ENCODE peak calls at places on chromosome 17, in nine cellular contexts. C is pancreas; U is colonic mucosa; I is left lung; P is stomach; E is osteocyte; J is AG04449; S is CD4-positive, alpha-beta T cell; W is heart right ventricle. O is an unnamed sample.

GRCh38 chr17:65855245-65855644 is 293.8 kb upstream of the AXIN2 start:
- DNase-seq in U (peak), S (no peak), E (no peak), C (no peak), P (no peak), J (no peak), I (no peak), W (no peak), O (no peak)

GRCh38 chr17:58277107-58277506 is 3.6 kb downstream of the MPO start:
- DNase-seq in W (no peak), I (no peak), U (no peak), C (no peak), P (no peak), S (no peak), J (no peak), E (peak), O (no peak)

GRCh38 chr17:71327376-71328059 is 793.3 kb upstream of the SOX9 start:
- DNase-seq in U (no peak), J (no peak), W (no peak), I (no peak), E (no peak), P (no peak), S (no peak), C (no peak), O (no peak)

GRCh38 chr17:19508327-19508867 is 25.3 kb upstream of the SLC47A1 start:
- DNase-seq in C (peak), J (no peak), W (peak), E (no peak), S (peak), P (no peak), U (peak), I (no peak), O (no peak)

GRCh38 chr17:5893741-5894140 is 176.4 kb upstream of the WSCD1 start:
- DNase-seq in S (no peak), J (no peak), E (peak), P (no peak), W (no peak), C (no peak), I (no peak), U (no peak), O (no peak)

GRCh38 chr17:50661795-50662391 is 27.2 kb downstream of the ABCC3 start:
- DNase-seq in U (peak), P (peak), J (peak), S (no peak), I (peak), W (no peak), C (peak), E (no peak), O (peak)

GRCh38 chr17:66386789-66387351 is 84.5 kb downstream of the PRKCA start:
- DNase-seq in C (no peak), E (no peak), J (no peak), S (no peak), I (no peak), U (no peak), P (no peak), W (no peak), O (no peak)

GRCh38 chr17:32266389-32267269 is 997 bp downstream of the RHBDL3 start:
- DNase-seq in I (no peak), E (no peak), P (no peak), J (no peak), U (no peak), C (no peak), S (no peak), W (no peak), O (no peak)

GRCh38 chr17:42669705-42670198 is 7.0 kb downstream of the PLEKHH3 start:
- DNase-seq in S (no peak), P (no peak), I (no peak), U (no peak), J (no peak), C (no peak), E (no peak), W (no peak), O (no peak)

GRCh38 chr17:6651483-6652452 is at the start of the genes C17orf100 and MED31:
- DNase-seq in E (peak), C (peak), J (no peak), P (peak), I (peak), S (peak), W (peak), U (peak), O (peak)

GRCh38 chr17:78672880-78673371 is 95.7 kb upstream of the DNAH17 start:
- DNase-seq in C (no peak), W (no peak), P (no peak), J (no peak), E (no peak), S (no peak), I (no peak), U (no peak), O (no peak)

GRCh38 chr17:10807704-10808128 is 3.8 kb upstream of the TMEM238L start:
- DNase-seq in I (no peak), W (no peak), P (no peak), U (no peak), S (no peak), J (no peak), C (no peak), E (no peak), O (no peak)

GRCh38 chr17:1120596-1121441 is 59.0 kb downstream of the ABR start:
- DNase-seq in C (no peak), E (no peak), P (no peak), U (no peak), W (no peak), I (no peak), J (no peak), S (no peak), O (no peak)

GRCh38 chr17:48915459-48916282 is 7.5 kb downstream of the UBE2Z start:
- DNase-seq in U (no peak), I (peak), E (no peak), W (no peak), P (peak), S (no peak), C (no peak), J (peak), O (no peak)

GRCh38 chr17:78736526-78737079 is 45.5 kb downstream of the CYTH1 start:
- DNase-seq in S (peak), W (peak), P (peak), I (peak), E (no peak), U (peak), J (no peak), C (peak), O (no peak)

GRCh38 chr17:58107306-58107705 is 24.1 kb downstream of the DYNLL2 start:
- DNase-seq in P (no peak), W (no peak), I (no peak), U (no peak), S (no peak), C (no peak), J (no peak), E (no peak), O (no peak)

GRCh38 chr17:80364091-80364691 is 50.8 kb upstream of the ENDOV start:
- DNase-seq in I (no peak), P (no peak), C (no peak), J (no peak), U (no peak), E (no peak), W (no peak), S (no peak), O (no peak)

GRCh38 chr17:7258731-7259554 is 3.3 kb downstream of the CLDN7 start:
- DNase-seq in W (no peak), C (no peak), S (no peak), I (peak), J (no peak), P (no peak), E (no peak), U (peak), O (no peak)

GRCh38 chr17:76614912-76615617 is 28.5 kb downstream of the ST6GALNAC1 start:
- DNase-seq in S (no peak), P (no peak), I (no peak), E (no peak), J (no peak), U (no peak), C (no peak), W (no peak), O (no peak)

GRCh38 chr17:30290077-30290476 is 1.7 kb downstream of the BLMH start:
- DNase-seq in I (no peak), W (no peak), U (no peak), J (no peak), E (no peak), C (no peak), P (no peak), S (no peak), O (no peak)

GRCh38 chr17:82424863-82425159 is 6.4 kb upstream of the OGFOD3 start:
- DNase-seq in C (no peak), P (no peak), U (no peak), J (no peak), S (no peak), E (no peak), W (no peak), I (no peak), O (no peak)

GRCh38 chr17:82429824-82430223 is 11.4 kb upstream of the OGFOD3 start:
- DNase-seq in E (no peak), I (no peak), P (no peak), U (no peak), C (no peak), W (no peak), J (no peak), S (no peak), O (no peak)

GRCh38 chr17:82419471-82419995 is 1.1 kb upstream of the OGFOD3 start:
- DNase-seq in I (no peak), W (no peak), J (no peak), C (no peak), E (no peak), U (no peak), S (no peak), P (no peak), O (no peak)

GRCh38 chr17:82428546-82428945 is 10.2 kb upstream of the OGFOD3 start:
- DNase-seq in P (no peak), J (no peak), C (no peak), U (no peak), E (no peak), W (no peak), S (no peak), I (no peak), O (no peak)

DNA sequence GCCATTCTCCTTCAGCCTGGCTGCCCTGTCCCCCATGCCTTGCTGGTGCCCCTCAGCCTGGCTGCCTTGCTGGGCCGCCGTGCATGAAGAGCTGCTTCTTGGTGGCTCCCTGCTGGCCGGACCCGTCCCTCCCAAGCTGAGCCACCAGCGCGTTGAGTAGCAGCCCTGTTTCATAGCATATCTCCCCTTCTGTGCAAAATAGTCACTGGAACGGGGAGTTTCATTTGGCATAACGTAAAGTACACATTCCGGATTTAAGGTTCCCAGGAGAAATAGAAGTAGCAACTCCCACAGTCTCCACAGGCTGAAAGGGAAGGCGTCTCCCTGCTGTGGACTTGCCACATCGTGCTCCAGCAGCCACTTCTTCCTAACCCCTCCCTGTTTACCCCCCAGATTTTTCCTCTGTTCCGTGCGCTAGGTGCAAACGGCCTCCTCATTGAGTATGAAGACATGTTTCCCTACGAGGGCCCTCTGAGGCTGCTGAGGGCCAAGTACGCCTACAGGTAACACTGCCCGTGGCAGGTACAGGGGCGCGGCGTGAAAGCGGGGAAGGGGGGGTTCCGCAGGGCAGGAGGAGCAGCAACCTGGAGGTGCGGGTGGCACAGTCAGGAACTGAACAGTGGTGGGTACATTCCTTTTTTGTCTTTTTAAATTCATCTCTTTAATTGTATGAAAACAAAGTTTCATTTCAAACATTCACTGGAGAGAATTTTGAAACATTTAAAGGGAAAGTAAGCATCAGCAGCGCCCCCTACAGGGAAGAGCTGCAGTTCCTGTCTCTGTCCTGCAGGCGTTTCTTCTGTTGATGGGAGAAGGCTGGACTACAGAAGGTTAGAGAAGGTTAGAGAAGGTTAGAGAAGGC is 5.8 kb upstream of the OGFOD3 start:
- DNase-seq in J (no peak), I (peak), S (peak), P (peak), W (no peak), E (no peak), C (no peak), U (peak), O (no peak)
- TF ChIP-seq CTCF in J (peak), I (peak), S (peak), P (no peak), W (peak), E (peak), C (peak), U (peak), O (peak)

DNA sequence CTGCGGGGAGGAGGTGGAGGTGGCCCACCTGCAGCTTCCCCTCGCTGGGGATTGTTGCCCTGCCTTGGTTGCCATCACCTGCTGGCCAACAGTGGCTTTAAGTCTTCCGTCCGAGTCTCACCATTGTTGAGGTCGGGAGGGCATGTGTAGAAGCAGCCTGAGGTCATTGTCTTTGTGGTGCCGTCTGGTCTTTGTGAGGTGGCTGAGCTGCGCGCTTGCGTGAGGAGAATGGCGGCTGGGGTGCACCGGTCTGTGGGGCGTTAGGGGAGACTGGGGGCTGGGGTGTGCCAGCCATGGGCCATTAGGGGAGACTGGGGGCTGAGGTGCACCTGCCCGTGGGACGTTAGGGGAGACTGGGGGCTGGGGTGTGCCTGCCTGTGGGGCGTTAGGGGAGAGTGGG is 36.2 kb downstream of the ZNF750 start:
- DNase-seq in S (no peak), E (no peak), I (no peak), U (no peak), J (no peak), W (no peak), P (no peak), C (no peak), O (no peak)
- TF ChIP-seq CTCF in S (no peak), E (no peak), I (no peak), U (no peak), J (no peak), W (no peak), P (no peak), C (no peak), O (no peak)

GRCh38 chr17:61202564-61202963 is 197.1 kb upstream of the TBX2 start:
- DNase-seq in P (no peak), S (no peak), W (no peak), E (no peak), J (no peak), U (no peak), I (no peak), C (no peak), O (no peak)

GRCh38 chr17:61205406-61205805 is 194.2 kb upstream of the TBX2 start:
- DNase-seq in W (no peak), I (no peak), P (no peak), S (no peak), J (no peak), C (no peak), E (no peak), U (no peak), O (no peak)

GRCh38 chr17:61205931-61206330 is 193.7 kb upstream of the TBX2 start:
- DNase-seq in U (no peak), J (no peak), S (no peak), C (no peak), P (no peak), W (no peak), I (no peak), E (no peak), O (no peak)

GRCh38 chr17:61203765-61204164 is 195.9 kb upstream of the TBX2 start:
- DNase-seq in W (no peak), E (no peak), S (no peak), U (no peak), J (no peak), P (no peak), I (no peak), C (no peak), O (no peak)

GRCh38 chr17:61204456-61204855 is 195.2 kb upstream of the TBX2 start:
- DNase-seq in J (no peak), C (no peak), S (no peak), I (no peak), U (no peak), P (no peak), W (no peak), E (no peak), O (no peak)
- TF ChIP-seq CTCF in J (no peak), C (no peak), S (no peak), I (no peak), U (no peak), P (no peak), W (no peak), E (no peak), O (no peak)

GRCh38 chr17:28717578-28718316 is at the start of gene RAB34:
- DNase-seq in U (peak), E (peak), W (peak), S (no peak), I (peak), P (peak), J (no peak), C (peak), O (no peak)
- TF ChIP-seq CTCF in U (no peak), E (peak), W (no peak), S (no peak), I (no peak), P (no peak), J (peak), C (no peak), O (no peak)

DNA sequence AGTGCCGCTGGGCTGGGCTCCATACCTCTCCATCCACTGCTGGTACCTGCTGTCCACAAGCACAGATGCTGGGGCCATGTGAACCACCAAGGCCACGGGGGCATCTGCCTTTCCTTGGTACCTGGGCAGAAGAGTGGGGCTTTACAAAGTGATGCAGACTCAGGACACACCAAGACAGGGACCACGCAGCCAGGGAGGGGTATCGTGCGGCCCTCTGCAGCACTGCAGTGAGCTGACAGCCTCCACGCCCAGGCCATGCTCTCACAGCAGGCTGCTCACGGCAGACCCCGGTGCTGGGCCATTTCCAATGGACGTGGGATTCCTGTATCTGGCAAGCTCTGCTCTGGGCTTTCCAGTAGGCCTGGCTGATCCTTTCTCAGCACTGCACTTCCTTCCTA is 14.4 kb downstream of the ELAC2 start:
- DNase-seq in E (no peak), U (no peak), S (no peak), J (no peak), I (no peak), P (no peak), W (no peak), C (no peak), O (no peak)
- TF ChIP-seq CTCF in E (peak), U (peak), S (no peak), J (no peak), I (peak), P (no peak), W (no peak), C (no peak), O (no peak)

GRCh38 chr17:73131993-73132595 is 32.7 kb upstream of the SSTR2 start:
- DNase-seq in W (no peak), U (no peak), I (no peak), S (no peak), C (no peak), J (no peak), P (no peak), E (no peak), O (no peak)

GRCh38 chr17:73123606-73124320 is 31.3 kb upstream of the SLC39A11 start:
- DNase-seq in C (no peak), E (no peak), W (no peak), U (no peak), J (no peak), P (no peak), S (no peak), I (no peak), O (no peak)

GRCh38 chr17:73121513-73121912 is 29.0 kb upstream of the SLC39A11 start:
- DNase-seq in J (no peak), W (no peak), E (no peak), P (no peak), C (no peak), U (no peak), S (no peak), I (no peak), O (no peak)

GRCh38 chr17:73122953-73123605 is 30.6 kb upstream of the SLC39A11 start:
- DNase-seq in P (no peak), C (no peak), E (no peak), W (no peak), U (no peak), S (no peak), J (no peak), I (no peak), O (no peak)

GRCh38 chr17:73126716-73127473 is 34.4 kb upstream of the SLC39A11 start:
- DNase-seq in I (no peak), W (no peak), S (no peak), E (no peak), C (no peak), U (no peak), J (no peak), P (no peak), O (no peak)
- TF ChIP-seq CTCF in I (no peak), W (no peak), S (no peak), E (no peak), C (no peak), U (no peak), J (no peak), P (no peak), O (no peak)

DNA sequence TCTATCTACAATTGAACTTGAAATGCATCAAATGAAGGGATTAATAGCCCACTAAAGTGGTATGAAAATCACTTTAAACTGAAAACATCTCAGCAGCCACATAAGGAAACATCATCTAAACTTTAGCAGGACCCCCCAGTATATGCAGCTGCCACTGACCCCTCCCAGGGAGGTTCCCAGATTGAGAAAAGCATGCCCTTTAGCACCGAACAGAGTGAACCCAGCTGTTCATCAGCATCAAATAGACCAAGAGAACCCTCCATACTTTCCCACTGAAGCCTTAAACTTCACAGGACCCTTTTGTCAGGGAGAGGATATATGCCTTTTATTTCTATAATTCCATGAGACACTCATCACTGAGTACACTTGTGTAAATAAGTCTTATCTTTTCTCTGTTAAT is 44.6 kb downstream of the MYH10 start:
- DNase-seq in J (no peak), P (no peak), S (no peak), U (no peak), W (no peak), I (no peak), C (no peak), E (no peak), O (no peak)
- TF ChIP-seq CTCF in J (no peak), P (no peak), S (no peak), U (no peak), W (no peak), I (no peak), C (no peak), E (no peak), O (no peak)

O was measured in omental fat pad.